ENCODE peak calls at places on chromosomes 13 and 19, in four cellular contexts. I is fibroblast of pulmonary artery, H is fibroblast of the aortic adventitia, Y is adrenal gland. O is an unnamed sample.

GRCh38 chr13:80962855-80963254 is 621.9 kb upstream of the SPRY2 start:
- DNase-seq in I (peak; percentile 63), Y (no peak), H (no peak), O (no peak)

GRCh38 chr19:18523841-18524240 is 2.0 kb upstream of the ELL start:
- DNase-seq in I (no peak), H (no peak), Y (no peak), O (no peak)

GRCh38 chr19:41426116-41426841 is 895 bp downstream of the B3GNT8 start:
- DNase-seq in Y (no peak), H (no peak), I (no peak), O (no peak)

GRCh38 chr13:38180670-38181069 is 169.0 kb upstream of the UFM1 start:
- DNase-seq in Y (no peak), H (no peak), I (no peak), O (no peak)

GRCh38 chr13:99196466-99197256 is 4.0 kb upstream of the UBAC2 start:
- DNase-seq in I (peak; percentile 9), H (no peak), Y (no peak), O (no peak)

GRCh38 chr19:17618281-17618903 is 62.9 kb downstream of the COLGALT1 start:
- DNase-seq in H (no peak), I (no peak), Y (no peak), O (no peak)

GRCh38 chr13:114140909-114141255 is 8.5 kb upstream of the RASA3 start:
- DNase-seq in I (no peak), H (no peak), Y (no peak), O (no peak)

GRCh38 chr13:33110713-33111413 is 94.6 kb downstream of the KL start:
- DNase-seq in Y (peak; percentile 51), H (peak; percentile 70), I (no peak), O (no peak)

GRCh38 chr19:5691205-5691929 is 1.3 kb downstream of the RPL36 start:
- DNase-seq in Y (peak; percentile 81), I (peak; percentile 73), H (peak; percentile 78), O (no peak)

GRCh38 chr19:43527860-43528622 is 1.0 kb upstream of the ETHE1 start:
- DNase-seq in H (peak; percentile 42), Y (peak; percentile 60), I (no peak), O (no peak)

GRCh38 chr13:61410669-61411297 is 4.9 kb downstream of the PCDH20 start:
- DNase-seq in I (peak; percentile 36), H (peak; percentile 8), Y (no peak), O (no peak)

GRCh38 chr19:41887711-41888382 is 4.9 kb downstream of the ARHGEF1 start:
- DNase-seq in H (no peak), Y (no peak), I (peak; percentile 29), O (no peak)

GRCh38 chr13:108086678-108087077 is 128.7 kb downstream of the LIG4 start:
- DNase-seq in Y (no peak), H (no peak), I (peak; percentile 12), O (no peak)

GRCh38 chr19:677601-678380 is 1.6 kb downstream of the FSTL3 start:
- DNase-seq in H (peak; percentile 22), Y (no peak), I (no peak), O (no peak)

GRCh38 chr19:680287-681028 is 4.3 kb downstream of the FSTL3 start:
- DNase-seq in I (peak; percentile 99), Y (peak; percentile 100), H (peak; percentile 98), O (peak; percentile 89)

GRCh38 chr19:681029-681626 is 4.9 kb downstream of the FSTL3 start:
- DNase-seq in H (no peak), Y (no peak), I (no peak), O (peak; percentile 70)

GRCh38 chr19:678791-679388 is 2.7 kb downstream of the FSTL3 start:
- DNase-seq in H (no peak), Y (no peak), I (no peak), O (no peak)

DNA sequence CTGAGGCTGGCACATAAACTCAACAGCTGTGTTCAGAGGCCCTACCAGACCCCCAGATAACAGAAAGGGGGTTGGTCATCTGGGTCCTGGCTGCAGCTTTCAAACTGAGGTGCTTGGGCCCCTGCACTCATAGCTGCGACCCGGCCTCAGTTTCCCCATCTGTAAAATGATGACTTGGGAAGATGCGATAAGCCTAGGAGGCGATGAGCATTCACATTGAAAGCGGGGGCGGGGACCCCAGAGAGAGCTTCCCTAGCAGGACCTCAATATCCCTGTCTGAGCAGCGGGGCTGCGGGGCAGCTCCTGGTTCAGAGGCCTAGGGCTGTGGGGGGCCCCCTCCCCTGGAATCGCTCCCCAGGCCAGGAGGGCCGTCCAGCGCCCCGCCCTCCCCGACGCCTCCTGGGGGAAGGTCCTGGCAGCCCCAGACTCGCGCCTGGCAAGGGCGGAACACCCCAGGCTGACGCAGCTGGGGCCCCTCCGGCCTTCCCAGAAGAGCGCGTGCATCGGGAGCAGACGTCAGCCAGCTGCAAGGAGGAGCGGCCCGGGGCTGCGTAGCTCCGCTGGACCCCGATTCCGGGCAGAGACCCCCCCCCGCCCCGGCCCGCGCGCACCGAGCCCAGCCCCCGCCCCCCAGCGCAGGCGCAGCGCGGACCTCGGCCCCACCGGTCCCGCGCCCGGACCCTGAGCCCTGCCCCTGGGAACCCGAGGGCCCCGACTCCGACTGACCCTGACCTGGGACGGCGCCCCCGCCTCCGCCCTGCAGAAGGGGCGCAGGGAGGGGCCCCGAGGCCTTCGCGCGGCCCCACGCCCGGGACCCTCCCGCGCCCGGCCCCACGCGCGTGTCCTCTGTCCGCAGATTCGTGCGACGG is 3.5 kb downstream of the FSTL3 start:
- DNase-seq in H (peak; percentile 86), Y (peak; percentile 80), I (peak; percentile 88), O (no peak)
- H3K4me3 ChIP-seq in H (peak overlapping the region; percentile 73), Y (peak overlapping the region; percentile 62), I (peak overlapping the region; percentile 56), O (peak overlapping the region; percentile 79)

DNA sequence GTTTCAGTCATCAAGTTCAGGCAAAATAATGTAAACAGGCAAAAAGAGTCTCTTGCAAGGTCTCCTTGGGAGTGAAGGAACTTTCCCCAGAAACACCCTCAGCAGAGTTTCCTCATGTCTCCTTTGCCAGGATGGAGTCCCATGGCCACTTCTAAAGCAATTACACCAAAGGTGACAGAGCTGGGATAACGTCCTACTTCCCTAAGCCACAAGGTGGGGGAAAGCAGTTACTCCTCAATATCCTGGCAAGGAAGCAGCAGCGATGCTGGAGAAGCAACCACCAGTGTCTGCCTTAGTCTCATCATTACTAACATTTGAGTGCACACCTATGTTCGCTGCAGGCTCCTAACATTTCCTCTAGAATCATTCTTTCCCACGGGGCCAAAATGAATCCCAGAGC is 88.6 kb downstream of the UBL3 start:
- DNase-seq in I (no peak), H (no peak), Y (no peak), O (no peak)
- TF ChIP-seq CTCF in I (no peak), H (no peak), Y (no peak), O (no peak)

GRCh38 chr13:40986328-40986856 is 32.7 kb downstream of the ELF1 start:
- DNase-seq in I (no peak), Y (no peak), H (peak; percentile 59), O (no peak)
- H3K4me3 ChIP-seq in I (no peak overlapping the region), Y (no peak overlapping the region), H (no peak overlapping the region), O (peak overlapping the region; percentile 33)

GRCh38 chr19:38442736-38443135 is 9.2 kb downstream of the RYR1 start:
- DNase-seq in I (no peak), H (no peak), Y (no peak), O (no peak)

GRCh38 chr19:38440592-38440991 is 7.1 kb downstream of the RYR1 start:
- DNase-seq in I (no peak), H (no peak), Y (no peak), O (no peak)

GRCh38 chr19:38443458-38444001 is 10.0 kb downstream of the RYR1 start:
- DNase-seq in I (no peak), Y (no peak), H (no peak), O (no peak)

GRCh38 chr19:38444026-38444425 is 10.5 kb downstream of the RYR1 start:
- DNase-seq in Y (no peak), H (no peak), I (no peak), O (no peak)

GRCh38 chr19:38441660-38442348 is 8.3 kb downstream of the RYR1 start:
- DNase-seq in H (peak; percentile 6), I (peak; percentile 8), Y (no peak), O (no peak)
- TF ChIP-seq CTCF in H (no peak), I (no peak), Y (no peak), O (peak; percentile 38)

DNA sequence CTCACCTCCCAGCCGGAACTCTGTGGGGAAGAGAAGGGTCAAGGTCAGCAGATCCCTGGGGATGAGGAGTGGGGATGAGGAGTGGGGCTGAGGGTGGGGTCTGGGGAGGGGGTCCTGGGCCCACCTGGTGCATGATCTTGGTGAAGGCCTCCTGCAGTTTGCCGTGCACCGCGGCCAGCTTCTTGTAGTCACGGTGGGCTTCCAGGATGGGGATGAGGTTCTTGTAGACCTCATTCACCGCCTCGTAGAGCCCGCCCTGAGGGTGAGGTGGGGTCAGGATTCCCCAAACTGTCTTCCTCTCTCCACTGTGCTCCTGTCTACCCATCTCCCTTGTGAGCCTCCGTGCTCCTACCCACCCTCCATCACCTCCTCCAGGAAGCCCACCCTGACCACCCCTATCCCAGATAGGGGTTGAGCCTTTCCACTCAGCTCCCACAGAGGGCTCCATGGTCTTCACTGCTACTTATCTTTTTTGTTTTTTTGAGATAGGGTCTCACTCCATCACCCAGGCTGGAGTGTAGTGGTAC is 6.8 kb upstream of the KANK2 start:
- DNase-seq in Y (no peak), H (no peak), I (no peak), O (no peak)
- H3K4me3 ChIP-seq in Y (no peak overlapping the region), H (no peak overlapping the region), I (no peak overlapping the region), O (no peak overlapping the region)

DNA sequence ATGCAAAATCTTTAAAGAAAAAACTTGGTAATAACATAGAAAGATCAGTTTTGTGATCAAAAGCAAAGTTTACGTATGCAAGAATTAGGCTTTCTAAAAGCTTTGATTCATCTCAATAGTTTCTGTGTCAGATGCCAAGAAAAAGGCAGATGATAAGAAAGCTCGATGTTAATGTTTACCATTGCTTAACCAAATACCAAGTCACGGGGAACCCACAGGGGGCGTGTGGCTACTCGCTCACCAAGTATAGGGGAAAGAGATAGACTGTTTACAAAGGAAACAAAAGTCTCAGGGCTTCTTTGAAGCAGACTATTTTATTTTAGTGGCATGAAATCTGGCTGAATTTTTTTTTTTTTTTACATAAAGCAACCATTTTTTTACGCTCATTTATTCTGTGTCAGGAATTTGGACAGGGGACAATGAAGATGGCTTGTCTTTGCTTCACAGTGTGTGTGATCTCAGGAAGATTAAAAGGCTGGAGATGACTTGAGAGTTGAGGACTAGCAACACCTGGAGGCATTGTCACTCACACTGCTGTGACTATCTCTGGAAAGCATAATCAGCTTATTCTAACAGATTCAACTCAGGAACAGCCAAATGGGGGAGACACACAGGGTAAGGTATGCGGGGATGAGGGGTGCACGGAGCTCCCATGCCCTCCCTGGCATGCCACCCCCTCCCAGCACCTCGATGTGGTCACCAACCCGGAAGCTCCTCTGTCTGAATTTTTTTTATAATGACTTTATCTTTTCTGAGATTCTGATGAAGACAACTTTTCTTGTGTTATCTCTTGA is 24.9 kb downstream of the RCBTB1 start:
- DNase-seq in I (peak; percentile 31), Y (peak; percentile 58), H (peak; percentile 26), O (no peak)
- TF ChIP-seq CTCF in I (peak; percentile 24), Y (no peak), H (no peak), O (peak; percentile 7)

GRCh38 chr19:49492573-49493411 is 3.4 kb upstream of the RPS11 start:
- DNase-seq in I (no peak), Y (no peak), H (peak; percentile 42), O (no peak)

GRCh38 chr19:49490287-49491029 is 3.0 kb downstream of the RPL13A start:
- DNase-seq in I (no peak), H (no peak), Y (no peak), O (no peak)

GRCh38 chr19:49491804-49492572 is 4.2 kb upstream of the RPS11 start:
- DNase-seq in I (no peak), H (no peak), Y (no peak), O (no peak)

GRCh38 chr19:49489601-49490167 is 2.3 kb downstream of the RPL13A start:
- DNase-seq in Y (peak; percentile 56), H (no peak), I (no peak), O (no peak)

GRCh38 chr19:49491030-49491803 is 3.8 kb downstream of the RPL13A start:
- DNase-seq in Y (no peak), I (no peak), H (no peak), O (no peak)
- H3K4me3 ChIP-seq in Y (no peak overlapping the region), I (no peak overlapping the region), H (no peak overlapping the region), O (no peak overlapping the region)

GRCh38 chr19:10514211-10515145 is 2.8 kb downstream of the S1PR5 start:
- DNase-seq in H (no peak), Y (no peak), I (no peak), O (no peak)
- TF ChIP-seq CTCF in H (no peak), Y (no peak), I (no peak), O (no peak)